ENCODE peak calls at places on chromosomes 1 and 21, in four cellular contexts. C is left lung; D is pancreas; L is CD8-positive, alpha-beta memory T cell. Q is an unnamed sample.

GRCh38 chr1:113303252-113303651 is 87.1 kb upstream of the MAGI3 start:
- DNase-seq in D (no peak), C (no peak), L (no peak), Q (no peak)

GRCh38 chr1:170556910-170557309 is 24.9 kb downstream of the GORAB start:
- DNase-seq in C (no peak), D (no peak), L (no peak), Q (no peak)

GRCh38 chr1:150282558-150282958 is 204 bp downstream of the CIART start:
- DNase-seq in D (no peak), L (no peak), C (no peak), Q (no peak)

GRCh38 chr1:156647351-156647750 is 5.4 kb downstream of the BCAN start:
- DNase-seq in C (no peak), D (no peak), L (no peak), Q (no peak)

GRCh38 chr1:205248793-205249601 is 21.3 kb downstream of the TMCC2 start:
- DNase-seq in C (no peak), L (no peak), D (peak; percentile 79), Q (no peak)

GRCh38 chr1:11616766-11617165 is 37.5 kb downstream of the FBXO2 start:
- DNase-seq in D (no peak), C (no peak), L (no peak), Q (no peak)

GRCh38 chr1:191865479-191865878 is 292.8 kb upstream of the RGS18 start:
- DNase-seq in L (no peak), D (no peak), C (no peak), Q (no peak)

GRCh38 chr1:117871013-117871412 is 58.4 kb downstream of the GDAP2 start:
- DNase-seq in D (no peak), L (no peak), C (no peak), Q (no peak)

GRCh38 chr1:217244946-217245345 is 385.9 kb downstream of the GPATCH2 start:
- DNase-seq in C (no peak), D (no peak), L (no peak), Q (no peak)

GRCh38 chr1:101376121-101377095 is 139.6 kb downstream of the S1PR1 start:
- DNase-seq in D (no peak), L (no peak), C (no peak), Q (no peak)

GRCh38 chr1:23216771-23217420 is 406 bp downstream of the HTR1D start:
- DNase-seq in C (peak; percentile 81), L (no peak), D (no peak), Q (no peak)

GRCh38 chr1:72006092-72006491 is 276.2 kb downstream of the NEGR1 start:
- DNase-seq in D (no peak), C (no peak), L (no peak), Q (no peak)

GRCh38 chr1:40662864-40663263 is 2.6 kb downstream of the RIMS3 start:
- DNase-seq in D (no peak), C (no peak), L (no peak), Q (no peak)

GRCh38 chr1:26130695-26131094 is 19.1 kb downstream of the PDIK1L start:
- DNase-seq in C (no peak), L (no peak), D (no peak), Q (no peak)

GRCh38 chr1:100606438-100606837 is 68.5 kb downstream of the GPR88 start:
- DNase-seq in L (no peak), D (no peak), C (no peak), Q (no peak)

GRCh38 chr1:115496904-115497527 is 144.8 kb upstream of the VANGL1 start:
- DNase-seq in C (no peak), D (no peak), L (no peak), Q (no peak)

GRCh38 chr1:1628656-1629429 is 3.1 kb upstream of the MMP23B start:
- DNase-seq in D (peak; percentile 20), C (peak; percentile 76), L (peak; percentile 41), Q (no peak)

GRCh38 chr1:175784826-175785225 is 41.4 kb upstream of the TNR start:
- DNase-seq in L (no peak), C (no peak), D (no peak), Q (no peak)

GRCh38 chr1:39927538-39927937 is 25.8 kb upstream of the MYCL start:
- DNase-seq in L (no peak), C (no peak), D (no peak), Q (no peak)

GRCh38 chr1:116534014-116534739 is 36.6 kb downstream of the CD58 start:
- DNase-seq in C (no peak), L (no peak), D (no peak), Q (no peak)

GRCh38 chr1:12029720-12030339 is 10.5 kb downstream of the MIIP start:
- DNase-seq in D (no peak), C (no peak), L (no peak), Q (no peak)

GRCh38 chr1:226655251-226656163 is 83.6 kb downstream of the ITPKB start:
- DNase-seq in D (no peak), C (peak; percentile 67), L (peak; percentile 25), Q (no peak)

GRCh38 chr1:166064951-166065350 is 101.8 kb downstream of the FAM78B start:
- DNase-seq in C (no peak), L (no peak), D (no peak), Q (no peak)

GRCh38 chr1:11543796-11544195 is 64.8 kb downstream of the DISP3 start:
- DNase-seq in C (no peak), D (no peak), L (no peak), Q (no peak)

GRCh38 chr1:183685112-183685713 is 32.1 kb upstream of the APOBEC4 start:
- DNase-seq in D (no peak), L (no peak), C (no peak), Q (no peak)

GRCh38 chr1:14913475-14914155 is 239.9 kb upstream of the TMEM51 start:
- DNase-seq in L (no peak), C (no peak), D (no peak), Q (no peak)

GRCh38 chr1:11151854-11152612 is 37.1 kb upstream of the ANGPTL7 start:
- DNase-seq in D (no peak), C (no peak), L (no peak), Q (no peak)

GRCh38 chr1:229637746-229638145 is 11.7 kb downstream of the URB2 start:
- DNase-seq in L (no peak), D (no peak), C (no peak), Q (no peak)

GRCh38 chr1:1677718-1678580 is 14.6 kb downstream of the SLC35E2B start:
- DNase-seq in D (peak; percentile 15), C (peak; percentile 53), L (peak; percentile 47), Q (no peak)

GRCh38 chr1:59635057-59635456 is 179.7 kb upstream of the HOOK1 start:
- DNase-seq in C (no peak), L (no peak), D (no peak), Q (no peak)

GRCh38 chr21:46255758-46256337 is 27.3 kb upstream of the LSS start:
- DNase-seq in D (no peak), C (no peak), L (no peak), Q (no peak)

GRCh38 chr1:243346481-243346880 is 90.6 kb downstream of the SDCCAG8 start:
- DNase-seq in L (no peak), C (no peak), D (no peak), Q (no peak)

GRCh38 chr1:45306319-45306718 is 20.4 kb upstream of the HPDL start:
- DNase-seq in L (no peak), D (no peak), C (no peak), Q (no peak)

GRCh38 chr1:245500546-245500945 is 345.8 kb downstream of the KIF26B start:
- DNase-seq in L (no peak), D (no peak), C (peak; percentile 77), Q (no peak)

DNA sequence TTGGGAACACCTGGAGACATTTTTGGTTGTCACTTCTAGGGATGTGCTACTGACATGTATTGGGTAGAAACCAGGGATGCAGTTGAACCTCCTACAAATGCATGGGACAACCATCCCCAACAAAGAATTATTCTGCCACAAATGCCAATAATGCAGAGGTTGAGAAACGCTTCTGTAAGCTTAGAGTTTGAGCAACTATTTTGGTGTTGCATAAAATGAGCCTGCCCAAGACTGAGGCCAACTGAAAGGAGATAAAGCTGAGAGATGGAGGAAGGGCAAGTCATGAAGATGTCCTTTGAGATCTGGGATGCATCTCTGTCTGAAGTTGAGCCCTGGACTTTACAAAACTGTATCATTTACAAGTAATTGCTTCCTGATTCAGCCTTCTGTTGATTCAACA is 106.9 kb downstream of the KCNJ15 start:
- DNase-seq in D (no peak), C (no peak), L (no peak), Q (no peak)
- H3K4me1 ChIP-seq in D (no peaks in the 10 kb centered on the region), C (no peaks in the 10 kb centered on the region), L (no peaks in the 10 kb centered on the region), Q (no peaks in the 10 kb centered on the region)

DNA sequence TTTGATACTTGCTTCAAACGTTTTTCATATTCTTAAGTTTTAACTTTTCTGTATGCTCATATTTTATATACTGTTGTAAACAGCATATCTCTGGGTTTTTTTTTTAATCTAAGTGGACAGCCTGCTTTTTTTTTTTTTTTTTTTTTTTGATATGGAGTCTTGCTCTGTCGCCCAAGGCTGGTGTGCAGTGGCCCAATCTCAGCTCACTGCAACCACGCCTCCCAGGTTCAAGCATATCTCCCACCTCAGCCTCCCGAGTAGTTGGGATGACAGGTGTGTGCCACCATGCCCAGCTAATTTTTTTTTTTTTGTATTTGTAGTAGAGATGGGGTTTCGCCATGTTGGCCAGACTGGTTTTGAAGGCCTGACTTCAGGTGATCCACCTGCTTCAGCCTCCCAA is 1.2 kb downstream of the TBCE start:
- DNase-seq in L (no peak), C (no peak), D (no peak), Q (no peak)
- H3K27ac ChIP-seq in L (no peak overlapping the region), C (peak overlapping the region; percentile 71), D (no peak overlapping the region), Q (no peak overlapping the region)

DNA sequence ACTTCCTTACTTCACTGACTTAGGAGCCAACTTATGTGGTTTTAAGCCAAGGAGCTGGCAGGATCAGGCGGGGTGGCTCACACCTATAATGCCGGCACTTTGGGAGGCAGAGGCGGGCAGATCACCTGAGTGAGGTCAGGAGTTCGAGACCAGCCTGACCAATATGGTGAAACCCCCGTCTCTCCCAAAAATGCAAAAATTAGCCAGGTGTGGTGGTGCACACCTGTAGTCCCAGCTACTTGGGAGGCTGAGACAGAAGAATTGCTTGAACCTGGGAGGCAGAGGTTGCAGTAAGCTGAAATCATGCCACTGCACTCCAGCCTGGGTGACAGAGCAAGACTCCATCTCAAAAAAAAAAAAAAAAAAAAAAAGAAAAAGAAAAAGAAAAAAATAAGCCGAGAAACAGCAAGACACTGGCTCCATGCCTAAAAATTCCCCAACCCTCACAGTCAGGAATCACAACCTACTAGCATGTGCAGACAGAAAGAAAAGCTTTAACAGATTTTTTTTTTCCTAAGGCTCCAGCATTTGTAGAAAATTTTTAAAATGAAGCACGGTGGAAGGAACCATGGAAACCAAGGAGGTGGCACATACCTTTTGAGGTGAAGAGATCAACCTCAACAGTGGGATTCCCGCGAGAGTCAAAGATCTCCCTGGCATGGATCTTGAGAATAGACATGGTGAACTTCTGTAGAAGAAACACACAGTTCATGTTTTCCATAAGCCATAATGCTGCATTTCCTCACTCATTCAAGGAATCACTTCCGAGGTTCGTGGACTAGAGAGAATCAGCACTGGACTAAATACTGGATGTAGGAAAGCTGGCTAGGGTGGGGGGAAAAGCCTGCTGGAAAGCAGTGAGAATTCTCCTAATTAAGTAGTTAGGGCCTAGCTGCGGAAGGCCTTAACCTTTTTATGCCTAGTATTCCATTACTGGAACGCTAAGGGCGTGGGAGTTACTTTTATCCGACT is 4.0 kb downstream of the ENO1 start:
- DNase-seq in C (no peak), L (no peak), D (no peak), Q (no peak)
- H3K4me1 ChIP-seq in C (peaks cover 39% of the 10 kb centered on the region), L (peaks cover 66% of the 10 kb centered on the region), D (peaks cover 30% of the 10 kb centered on the region), Q (peaks cover 63% of the 10 kb centered on the region)

GRCh38 chr1:67880056-67880601 is 46.9 kb upstream of the GNG12 start:
- DNase-seq in C (no peak), L (no peak), D (no peak), Q (no peak)

GRCh38 chr1:67888208-67888607 is 54.9 kb upstream of the GNG12 start:
- DNase-seq in L (no peak), D (no peak), C (no peak), Q (no peak)

GRCh38 chr1:67879485-67879884 is 46.2 kb upstream of the GNG12 start:
- DNase-seq in D (no peak), L (no peak), C (no peak), Q (no peak)

GRCh38 chr1:67882196-67882958 is 49.1 kb upstream of the GNG12 start:
- DNase-seq in D (no peak), C (no peak), L (no peak), Q (no peak)

GRCh38 chr1:67883069-67883468 is 49.8 kb upstream of the GNG12 start:
- DNase-seq in L (no peak), D (no peak), C (no peak), Q (no peak)
- H3K27ac ChIP-seq in L (no peak overlapping the region), D (no peak overlapping the region), C (no peak overlapping the region), Q (no peak overlapping the region)